ENCODE peak calls at places on chromosomes 2 and 18, in six cellular contexts. One of them, this sample, is unnamed.

GRCh38 chr18:3281456-3282400 is 19.8 kb downstream of the MYL12B start:
- DNase-seq in T-helper 2 cell: peak; percentile 49
- DNase-seq in SHP77: peak; percentile 54
- DNase-seq in NCI-H345: peak; percentile 79
- DNase-seq in NCI-H1092 treated with DMSO at 0.1 percent for 48 hours: peak; percentile 67
- DNase-seq in Calu3: no peak
- DNase-seq in this sample: peak; percentile 51

GRCh38 chr2:15031745-15032240 is 399.3 kb downstream of the LRATD1 start:
- DNase-seq in T-helper 2 cell: no peak
- DNase-seq in SHP77: no peak
- DNase-seq in NCI-H345: no peak
- DNase-seq in NCI-H1092 treated with DMSO at 0.1 percent for 48 hours: no peak
- DNase-seq in Calu3: no peak
- DNase-seq in this sample: no peak

GRCh38 chr2:74498500-74499268 is 719 bp downstream of the LBX2 start:
- DNase-seq in T-helper 2 cell: no peak
- DNase-seq in SHP77: no peak
- DNase-seq in NCI-H345: no peak
- DNase-seq in NCI-H1092 treated with DMSO at 0.1 percent for 48 hours: no peak
- DNase-seq in Calu3: no peak
- DNase-seq in this sample: no peak

GRCh38 chr2:230225486-230225885 is at the start of gene SP140:
- DNase-seq in T-helper 2 cell: peak; percentile 84
- DNase-seq in SHP77: no peak
- DNase-seq in NCI-H345: no peak
- DNase-seq in NCI-H1092 treated with DMSO at 0.1 percent for 48 hours: no peak
- DNase-seq in Calu3: no peak
- DNase-seq in this sample: no peak

GRCh38 chr2:239495175-239495574 is 94.4 kb upstream of the HDAC4 start:
- DNase-seq in T-helper 2 cell: no peak
- DNase-seq in SHP77: no peak
- DNase-seq in NCI-H345: no peak
- DNase-seq in NCI-H1092 treated with DMSO at 0.1 percent for 48 hours: no peak
- DNase-seq in Calu3: no peak
- DNase-seq in this sample: no peak

GRCh38 chr2:176356251-176356650 is 87.0 kb downstream of the MTX2 start:
- DNase-seq in T-helper 2 cell: no peak
- DNase-seq in SHP77: no peak
- DNase-seq in NCI-H345: no peak
- DNase-seq in NCI-H1092 treated with DMSO at 0.1 percent for 48 hours: no peak
- DNase-seq in Calu3: no peak
- DNase-seq in this sample: no peak

GRCh38 chr2:18404708-18405107 is 155.7 kb downstream of the RDH14 start:
- DNase-seq in T-helper 2 cell: no peak
- DNase-seq in SHP77: peak; percentile 5
- DNase-seq in NCI-H345: no peak
- DNase-seq in NCI-H1092 treated with DMSO at 0.1 percent for 48 hours: no peak
- DNase-seq in Calu3: no peak
- DNase-seq in this sample: no peak

GRCh38 chr18:48902023-48902855 is 48.5 kb downstream of the SMAD7 start:
- DNase-seq in T-helper 2 cell: no peak
- DNase-seq in SHP77: peak; percentile 94
- DNase-seq in NCI-H345: peak; percentile 90
- DNase-seq in NCI-H1092 treated with DMSO at 0.1 percent for 48 hours: peak; percentile 93
- DNase-seq in Calu3: peak; percentile 95
- DNase-seq in this sample: no peak

GRCh38 chr2:192373754-192374153 is 179.0 kb upstream of the TMEFF2 start:
- DNase-seq in T-helper 2 cell: no peak
- DNase-seq in SHP77: no peak
- DNase-seq in NCI-H345: no peak
- DNase-seq in NCI-H1092 treated with DMSO at 0.1 percent for 48 hours: no peak
- DNase-seq in Calu3: no peak
- DNase-seq in this sample: no peak

GRCh38 chr2:86204458-86204857 is 5.2 kb downstream of the MRPL35 start:
- DNase-seq in T-helper 2 cell: no peak
- DNase-seq in SHP77: no peak
- DNase-seq in NCI-H345: no peak
- DNase-seq in NCI-H1092 treated with DMSO at 0.1 percent for 48 hours: no peak
- DNase-seq in Calu3: no peak
- DNase-seq in this sample: no peak

GRCh38 chr2:163182764-163183354 is 344.3 kb upstream of the KCNH7 start:
- DNase-seq in T-helper 2 cell: no peak
- DNase-seq in SHP77: peak; percentile 3
- DNase-seq in NCI-H345: peak; percentile 12
- DNase-seq in NCI-H1092 treated with DMSO at 0.1 percent for 48 hours: peak; percentile 44
- DNase-seq in Calu3: no peak
- DNase-seq in this sample: no peak

GRCh38 chr2:191538334-191538910 is 139.5 kb upstream of the NABP1 start:
- DNase-seq in T-helper 2 cell: no peak
- DNase-seq in SHP77: no peak
- DNase-seq in NCI-H345: no peak
- DNase-seq in NCI-H1092 treated with DMSO at 0.1 percent for 48 hours: no peak
- DNase-seq in Calu3: no peak
- DNase-seq in this sample: no peak

GRCh38 chr2:212766921-212767320 is 228.3 kb upstream of the ERBB4 start:
- DNase-seq in T-helper 2 cell: no peak
- DNase-seq in SHP77: no peak
- DNase-seq in NCI-H345: peak; percentile 83
- DNase-seq in NCI-H1092 treated with DMSO at 0.1 percent for 48 hours: peak; percentile 7
- DNase-seq in Calu3: no peak
- DNase-seq in this sample: no peak

GRCh38 chr2:43174368-43175186 is 51.8 kb downstream of the ZFP36L2 start:
- DNase-seq in T-helper 2 cell: peak; percentile 89
- DNase-seq in SHP77: no peak
- DNase-seq in NCI-H345: no peak
- DNase-seq in NCI-H1092 treated with DMSO at 0.1 percent for 48 hours: no peak
- DNase-seq in Calu3: no peak
- DNase-seq in this sample: no peak

GRCh38 chr2:165568361-165568760 is 98.9 kb downstream of the CSRNP3 start:
- DNase-seq in T-helper 2 cell: no peak
- DNase-seq in SHP77: no peak
- DNase-seq in NCI-H345: no peak
- DNase-seq in NCI-H1092 treated with DMSO at 0.1 percent for 48 hours: no peak
- DNase-seq in Calu3: no peak
- DNase-seq in this sample: no peak

GRCh38 chr2:226791056-226791486 is 8.5 kb downstream of the IRS1 start:
- DNase-seq in T-helper 2 cell: no peak
- DNase-seq in SHP77: peak; percentile 63
- DNase-seq in NCI-H345: peak; percentile 62
- DNase-seq in NCI-H1092 treated with DMSO at 0.1 percent for 48 hours: peak; percentile 77
- DNase-seq in Calu3: no peak
- DNase-seq in this sample: no peak

This sample was measured in D721Med.